ENCODE peak calls at places on chromosomes 5 and 9, in ten cellular contexts. G is adrenal gland, Q is NB4, H is IMR-90, V is A549, Z is body of pancreas, O is Peyer's patch, U is breast epithelium, I is uterus, E is ovary. N is an unnamed sample.

GRCh38 chr9:96620832-96621269 is 1.2 kb upstream of the CDC14B start:
- DNase-seq in G (no peak), Q (peak; percentile 17), H (no peak), V (no peak), Z (no peak), O (no peak), U (no peak), I (no peak), E (no peak), N (no peak)

GRCh38 chr9:37968228-37968672 is 64.3 kb upstream of the SLC25A51 start:
- DNase-seq in G (peak; percentile 84), Q (peak; percentile 41), H (peak; percentile 63), V (peak; percentile 73), Z (peak; percentile 51), O (peak; percentile 79), U (no peak), I (no peak), E (no peak), N (no peak)

GRCh38 chr5:68375540-68375939 is 160.0 kb downstream of the PIK3R1 start:
- DNase-seq in G (no peak), Q (no peak), H (no peak), V (no peak), Z (no peak), O (no peak), U (no peak), I (no peak), E (no peak), N (no peak)

GRCh38 chr5:169832236-169832635 is 148.1 kb downstream of the INSYN2B start:
- DNase-seq in G (no peak), Q (peak; percentile 37), H (no peak), V (no peak), Z (no peak), O (no peak), U (no peak), I (no peak), E (no peak), N (no peak)

GRCh38 chr5:102554728-102555127 is 55.9 kb upstream of the SLCO6A1 start:
- DNase-seq in G (no peak), Q (peak; percentile 24), H (no peak), V (no peak), Z (no peak), O (no peak), U (no peak), I (no peak), E (no peak), N (no peak)

GRCh38 chr5:53983568-53984465 is 326.6 kb downstream of the ARL15 start:
- DNase-seq in G (no peak), Q (no peak), H (peak; percentile 26), V (peak; percentile 3), Z (no peak), O (no peak), U (no peak), I (no peak), E (no peak), N (no peak)

GRCh38 chr9:34988218-34989055 is 1.1 kb upstream of the DNAJB5 start:
- DNase-seq in G (peak; percentile 43), Q (no peak), H (no peak), V (no peak), Z (no peak), O (peak; percentile 65), U (no peak), I (peak; percentile 30), E (no peak), N (peak; percentile 64)

GRCh38 chr9:89178162-89179120 is at the start of gene SHC3:
- DNase-seq in G (peak; percentile 44), Q (peak; percentile 81), H (peak; percentile 75), V (no peak), Z (no peak), O (peak; percentile 39), U (no peak), I (no peak), E (no peak), N (peak; percentile 60)

GRCh38 chr5:82107277-82107676 is 135.5 kb downstream of the ATG10 start:
- DNase-seq in G (no peak), Q (peak; percentile 16), H (peak; percentile 19), V (peak; percentile 40), Z (no peak), O (no peak), U (no peak), I (no peak), E (no peak), N (no peak)

GRCh38 chr9:126147186-126147585 is 179.4 kb upstream of the MVB12B start:
- DNase-seq in G (no peak), Q (no peak), H (no peak), V (no peak), Z (no peak), O (no peak), U (no peak), I (no peak), E (peak; percentile 1), N (no peak)

GRCh38 chr5:154198611-154199230 is 8.2 kb downstream of the GALNT10 start:
- DNase-seq in G (no peak), Q (no peak), H (peak; percentile 89), V (peak; percentile 92), Z (no peak), O (no peak), U (no peak), I (no peak), E (no peak), N (no peak)

GRCh38 chr9:27019589-27019988 is 14.1 kb upstream of the LRRC19 start:
- DNase-seq in G (no peak), Q (peak; percentile 25), H (peak; percentile 87), V (peak; percentile 9), Z (no peak), O (no peak), U (no peak), I (no peak), E (no peak), N (no peak)

GRCh38 chr5:138216799-138217198 is 3.7 kb upstream of the CDC23 start:
- DNase-seq in G (no peak), Q (no peak), H (no peak), V (no peak), Z (no peak), O (no peak), U (no peak), I (no peak), E (no peak), N (no peak)
- TF ChIP-seq POLR2A in G (no peak), Q (no peak), H (no peak), V (no peak), Z (no peak), O (no peak), U (no peak), I (no peak), E (no peak), N (no peak)

DNA sequence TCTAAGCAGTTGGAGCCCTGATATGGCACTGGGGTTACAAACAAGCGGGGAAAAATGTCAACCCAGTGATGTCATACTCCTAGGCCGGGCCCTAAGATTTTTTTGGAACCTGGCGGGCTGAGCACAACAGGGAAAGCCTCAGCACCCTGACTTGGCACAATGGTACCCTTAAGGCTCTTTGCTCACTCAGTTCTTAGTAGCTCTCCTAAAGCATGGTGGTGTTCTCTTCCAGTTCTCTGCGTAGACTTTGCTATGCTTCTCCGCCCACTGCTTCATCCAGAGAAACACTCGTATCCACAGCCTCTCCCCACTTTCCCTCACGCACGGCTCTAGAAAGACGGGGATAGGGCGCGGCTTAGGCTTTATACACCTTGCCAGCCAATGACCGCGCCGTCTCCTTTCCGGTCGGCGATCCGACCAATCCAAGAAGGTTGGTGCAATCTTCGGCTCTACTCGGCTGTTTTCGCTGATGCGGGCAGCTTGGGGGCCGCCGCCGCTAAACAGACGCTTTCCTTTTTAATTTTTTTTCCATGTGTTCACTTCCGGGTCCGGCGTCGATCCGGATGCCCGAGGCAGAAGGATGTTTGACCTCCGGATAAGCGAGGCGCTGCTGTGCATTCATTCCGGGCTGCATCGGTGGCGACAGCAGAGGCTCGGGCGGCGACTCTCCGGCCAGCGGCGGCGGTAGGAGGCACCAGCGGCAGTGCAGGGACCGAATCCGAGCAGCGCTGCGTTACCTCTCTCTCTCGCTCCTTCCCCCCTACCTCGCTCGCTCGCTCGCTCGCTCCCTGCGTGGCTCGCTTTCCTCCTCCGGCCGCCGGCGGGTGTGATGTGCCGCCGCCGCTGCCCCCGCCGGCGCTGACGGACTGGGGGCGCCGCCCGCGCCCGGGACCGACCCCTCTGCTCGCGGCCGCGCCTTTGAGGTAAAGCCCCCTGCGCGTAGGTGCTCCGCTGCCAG is at the start of gene CSNK1G3:
- DNase-seq in G (peak; percentile 98), Q (peak; percentile 95), H (peak; percentile 97), V (peak; percentile 97), Z (peak; percentile 98), O (peak; percentile 98), U (peak; percentile 94), I (peak; percentile 97), E (peak; percentile 97), N (peak; percentile 96)
- TF ChIP-seq POLR2A in G (peak; percentile 96), Q (peak; percentile 92), H (peak; percentile 97), V (peak; percentile 92), Z (peak; percentile 99), O (peak; percentile 82), U (peak; percentile 88), I (peak; percentile 68), E (peak; percentile 86), N (peak; percentile 85)

GRCh38 chr9:95504053-95504963 is 12.5 kb downstream of the PTCH1 start:
- DNase-seq in G (no peak), Q (peak; percentile 60), H (peak; percentile 72), V (peak; percentile 59), Z (peak; percentile 45), O (no peak), U (no peak), I (no peak), E (peak; percentile 32), N (no peak)

GRCh38 chr9:95506438-95506691 is 10.4 kb downstream of the PTCH1 start:
- DNase-seq in G (peak; percentile 37), Q (peak; percentile 79), H (peak; percentile 47), V (peak; percentile 36), Z (peak; percentile 40), O (no peak), U (no peak), I (peak; percentile 51), E (peak; percentile 51), N (peak; percentile 64)

GRCh38 chr9:95505072-95505471 is 11.7 kb downstream of the PTCH1 start:
- DNase-seq in G (no peak), Q (no peak), H (no peak), V (no peak), Z (no peak), O (no peak), U (no peak), I (no peak), E (no peak), N (no peak)

GRCh38 chr9:95506692-95507455 is 9.9 kb downstream of the PTCH1 start:
- DNase-seq in G (peak; percentile 52), Q (peak; percentile 80), H (peak; percentile 58), V (peak; percentile 65), Z (peak; percentile 43), O (peak; percentile 67), U (no peak), I (peak; percentile 51), E (peak; percentile 45), N (peak; percentile 50)

GRCh38 chr9:95505676-95506437 is 10.9 kb downstream of the PTCH1 start:
- DNase-seq in G (peak; percentile 39), Q (peak; percentile 75), H (peak; percentile 63), V (peak; percentile 31), Z (peak; percentile 57), O (peak; percentile 59), U (no peak), I (peak; percentile 71), E (peak; percentile 69), N (peak; percentile 56)
- TF ChIP-seq POLR2A in G (no peak), Q (peak; percentile 76), H (no peak), V (no peak), Z (peak; percentile 47), O (no peak), U (no peak), I (peak; percentile 35), E (no peak), N (peak; percentile 40)

DNA sequence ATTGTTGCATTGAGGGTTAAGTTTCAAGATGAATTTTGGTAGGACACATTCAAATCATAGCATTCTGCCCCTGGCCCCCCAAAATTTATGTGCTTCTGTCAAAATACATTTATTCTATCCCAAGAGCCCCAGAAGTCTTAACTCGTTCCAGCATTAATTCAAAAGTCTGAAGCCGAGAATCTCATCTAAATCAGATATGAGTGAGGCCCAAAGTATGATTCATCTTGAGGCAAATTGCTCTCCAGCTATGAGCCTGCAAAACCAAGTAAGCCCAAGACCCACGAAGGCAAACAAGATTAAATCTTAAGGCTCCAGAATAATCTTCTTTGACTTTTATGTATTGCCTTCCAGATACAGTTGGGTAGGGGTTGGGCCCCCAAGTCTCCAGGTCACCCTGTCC is 19.2 kb downstream of the TNPO1 start:
- DNase-seq in G (no peak), Q (no peak), H (no peak), V (no peak), Z (no peak), O (no peak), U (no peak), I (no peak), E (no peak), N (no peak)
- TF ChIP-seq POLR2A in G (no peak), Q (no peak), H (no peak), V (no peak), Z (no peak), O (no peak), U (no peak), I (no peak), E (no peak), N (no peak)

N was measured in heart left ventricle.